ENCODE peak calls at places on chromosome 4, in seven cellular contexts. One of them, this sample, is unnamed.

GRCh38 chr4:1495416-1496115 is 89.3 kb upstream of the NKX1-1 start:
- DNase-seq in CD4-positive, CD25-positive, alpha-beta regulatory T cell: no peak
- DNase-seq in activated naive CD4-positive, alpha-beta T cell treated with anti-CD3 and anti-CD28 coated beads, Interleukin-2, amount 50 U/mL, for 72 hours: no peak
- DNase-seq in fibroblast of mammary gland: no peak
- DNase-seq in omental fat pad: no peak
- DNase-seq in effector memory CD8-positive, alpha-beta T cell: no peak
- DNase-seq in activated gamma-delta T cell: no peak
- DNase-seq in this sample: no peak

GRCh38 chr4:141022221-141022760 is 111.0 kb downstream of the RNF150 start:
- DNase-seq in CD4-positive, CD25-positive, alpha-beta regulatory T cell: no peak
- DNase-seq in activated naive CD4-positive, alpha-beta T cell treated with anti-CD3 and anti-CD28 coated beads, Interleukin-2, amount 50 U/mL, for 72 hours: no peak
- DNase-seq in fibroblast of mammary gland: no peak
- DNase-seq in omental fat pad: no peak
- DNase-seq in effector memory CD8-positive, alpha-beta T cell: no peak
- DNase-seq in activated gamma-delta T cell: no peak
- DNase-seq in this sample: no peak

GRCh38 chr4:173505924-173506779 is 23.9 kb downstream of the HAND2 start:
- DNase-seq in CD4-positive, CD25-positive, alpha-beta regulatory T cell: no peak
- DNase-seq in activated naive CD4-positive, alpha-beta T cell treated with anti-CD3 and anti-CD28 coated beads, Interleukin-2, amount 50 U/mL, for 72 hours: peak; percentile 65
- DNase-seq in fibroblast of mammary gland: peak; percentile 70
- DNase-seq in omental fat pad: no peak
- DNase-seq in effector memory CD8-positive, alpha-beta T cell: no peak
- DNase-seq in activated gamma-delta T cell: no peak
- DNase-seq in this sample: no peak

GRCh38 chr4:164648151-164648848 is 105.6 kb upstream of the SMIM31 start:
- DNase-seq in CD4-positive, CD25-positive, alpha-beta regulatory T cell: no peak
- DNase-seq in activated naive CD4-positive, alpha-beta T cell treated with anti-CD3 and anti-CD28 coated beads, Interleukin-2, amount 50 U/mL, for 72 hours: no peak
- DNase-seq in fibroblast of mammary gland: peak; percentile 91
- DNase-seq in omental fat pad: no peak
- DNase-seq in effector memory CD8-positive, alpha-beta T cell: no peak
- DNase-seq in activated gamma-delta T cell: no peak
- DNase-seq in this sample: no peak

GRCh38 chr4:75995727-75996126 is 5.0 kb upstream of the SDAD1 start:
- DNase-seq in CD4-positive, CD25-positive, alpha-beta regulatory T cell: no peak
- DNase-seq in activated naive CD4-positive, alpha-beta T cell treated with anti-CD3 and anti-CD28 coated beads, Interleukin-2, amount 50 U/mL, for 72 hours: peak; percentile 17
- DNase-seq in fibroblast of mammary gland: peak; percentile 66
- DNase-seq in omental fat pad: no peak
- DNase-seq in effector memory CD8-positive, alpha-beta T cell: no peak
- DNase-seq in activated gamma-delta T cell: no peak
- DNase-seq in this sample: no peak

GRCh38 chr4:2285665-2286381 is 23.9 kb upstream of the MXD4 start:
- DNase-seq in CD4-positive, CD25-positive, alpha-beta regulatory T cell: no peak
- DNase-seq in activated naive CD4-positive, alpha-beta T cell treated with anti-CD3 and anti-CD28 coated beads, Interleukin-2, amount 50 U/mL, for 72 hours: no peak
- DNase-seq in fibroblast of mammary gland: no peak
- DNase-seq in omental fat pad: peak; percentile 7
- DNase-seq in effector memory CD8-positive, alpha-beta T cell: no peak
- DNase-seq in activated gamma-delta T cell: no peak
- DNase-seq in this sample: no peak

GRCh38 chr4:165580379-165580905 is 201.6 kb downstream of the CPE start:
- DNase-seq in CD4-positive, CD25-positive, alpha-beta regulatory T cell: no peak
- DNase-seq in activated naive CD4-positive, alpha-beta T cell treated with anti-CD3 and anti-CD28 coated beads, Interleukin-2, amount 50 U/mL, for 72 hours: no peak
- DNase-seq in fibroblast of mammary gland: peak; percentile 99
- DNase-seq in omental fat pad: no peak
- DNase-seq in effector memory CD8-positive, alpha-beta T cell: no peak
- DNase-seq in activated gamma-delta T cell: no peak
- DNase-seq in this sample: no peak

GRCh38 chr4:182862921-182863320 is 54.3 kb downstream of the DCTD start:
- DNase-seq in CD4-positive, CD25-positive, alpha-beta regulatory T cell: no peak
- DNase-seq in activated naive CD4-positive, alpha-beta T cell treated with anti-CD3 and anti-CD28 coated beads, Interleukin-2, amount 50 U/mL, for 72 hours: no peak
- DNase-seq in fibroblast of mammary gland: no peak
- DNase-seq in omental fat pad: no peak
- DNase-seq in effector memory CD8-positive, alpha-beta T cell: no peak
- DNase-seq in activated gamma-delta T cell: no peak
- DNase-seq in this sample: peak; percentile 80

GRCh38 chr4:95151255-95151654 is 393.5 kb downstream of the BMPR1B start:
- DNase-seq in CD4-positive, CD25-positive, alpha-beta regulatory T cell: no peak
- DNase-seq in activated naive CD4-positive, alpha-beta T cell treated with anti-CD3 and anti-CD28 coated beads, Interleukin-2, amount 50 U/mL, for 72 hours: no peak
- DNase-seq in fibroblast of mammary gland: no peak
- DNase-seq in omental fat pad: no peak
- DNase-seq in effector memory CD8-positive, alpha-beta T cell: no peak
- DNase-seq in activated gamma-delta T cell: no peak
- DNase-seq in this sample: no peak

GRCh38 chr4:99763635-99764101 is 53.0 kb upstream of the DAPP1 start:
- DNase-seq in CD4-positive, CD25-positive, alpha-beta regulatory T cell: no peak
- DNase-seq in activated naive CD4-positive, alpha-beta T cell treated with anti-CD3 and anti-CD28 coated beads, Interleukin-2, amount 50 U/mL, for 72 hours: peak; percentile 12
- DNase-seq in fibroblast of mammary gland: peak; percentile 99
- DNase-seq in omental fat pad: no peak
- DNase-seq in effector memory CD8-positive, alpha-beta T cell: no peak
- DNase-seq in activated gamma-delta T cell: no peak
- DNase-seq in this sample: no peak

GRCh38 chr4:128866691-128867090 is 57.2 kb downstream of the JADE1 start:
- DNase-seq in CD4-positive, CD25-positive, alpha-beta regulatory T cell: no peak
- DNase-seq in activated naive CD4-positive, alpha-beta T cell treated with anti-CD3 and anti-CD28 coated beads, Interleukin-2, amount 50 U/mL, for 72 hours: no peak
- DNase-seq in fibroblast of mammary gland: no peak
- DNase-seq in omental fat pad: no peak
- DNase-seq in effector memory CD8-positive, alpha-beta T cell: no peak
- DNase-seq in activated gamma-delta T cell: no peak
- DNase-seq in this sample: no peak

GRCh38 chr4:109052699-109053656 is 249.5 kb downstream of the COL25A1 start:
- DNase-seq in CD4-positive, CD25-positive, alpha-beta regulatory T cell: no peak
- DNase-seq in activated naive CD4-positive, alpha-beta T cell treated with anti-CD3 and anti-CD28 coated beads, Interleukin-2, amount 50 U/mL, for 72 hours: no peak
- DNase-seq in fibroblast of mammary gland: no peak
- DNase-seq in omental fat pad: no peak
- DNase-seq in effector memory CD8-positive, alpha-beta T cell: no peak
- DNase-seq in activated gamma-delta T cell: no peak
- DNase-seq in this sample: no peak

GRCh38 chr4:38805530-38806145 is 1.0 kb upstream of the TLR1 start:
- DNase-seq in CD4-positive, CD25-positive, alpha-beta regulatory T cell: no peak
- DNase-seq in activated naive CD4-positive, alpha-beta T cell treated with anti-CD3 and anti-CD28 coated beads, Interleukin-2, amount 50 U/mL, for 72 hours: no peak
- DNase-seq in fibroblast of mammary gland: peak; percentile 17
- DNase-seq in omental fat pad: no peak
- DNase-seq in effector memory CD8-positive, alpha-beta T cell: no peak
- DNase-seq in activated gamma-delta T cell: no peak
- DNase-seq in this sample: no peak

GRCh38 chr4:74555231-74555630 is 110.3 kb downstream of the AREG start:
- DNase-seq in CD4-positive, CD25-positive, alpha-beta regulatory T cell: no peak
- DNase-seq in activated naive CD4-positive, alpha-beta T cell treated with anti-CD3 and anti-CD28 coated beads, Interleukin-2, amount 50 U/mL, for 72 hours: no peak
- DNase-seq in fibroblast of mammary gland: peak; percentile 48
- DNase-seq in omental fat pad: no peak
- DNase-seq in effector memory CD8-positive, alpha-beta T cell: no peak
- DNase-seq in activated gamma-delta T cell: no peak
- DNase-seq in this sample: no peak

GRCh38 chr4:123102897-123103489 is 180.6 kb upstream of the NUDT6 start:
- DNase-seq in CD4-positive, CD25-positive, alpha-beta regulatory T cell: no peak
- DNase-seq in activated naive CD4-positive, alpha-beta T cell treated with anti-CD3 and anti-CD28 coated beads, Interleukin-2, amount 50 U/mL, for 72 hours: no peak
- DNase-seq in fibroblast of mammary gland: peak; percentile 70
- DNase-seq in omental fat pad: no peak
- DNase-seq in effector memory CD8-positive, alpha-beta T cell: no peak
- DNase-seq in activated gamma-delta T cell: no peak
- DNase-seq in this sample: no peak

GRCh38 chr4:89055157-89056080 is 1.6 kb downstream of the FAM13A start:
- DNase-seq in CD4-positive, CD25-positive, alpha-beta regulatory T cell: no peak
- DNase-seq in activated naive CD4-positive, alpha-beta T cell treated with anti-CD3 and anti-CD28 coated beads, Interleukin-2, amount 50 U/mL, for 72 hours: no peak
- DNase-seq in fibroblast of mammary gland: peak; percentile 10
- DNase-seq in omental fat pad: no peak
- DNase-seq in effector memory CD8-positive, alpha-beta T cell: no peak
- DNase-seq in activated gamma-delta T cell: no peak
- DNase-seq in this sample: no peak

GRCh38 chr4:172099376-172099775 is 286.2 kb downstream of the GALNTL6 start:
- DNase-seq in CD4-positive, CD25-positive, alpha-beta regulatory T cell: no peak
- DNase-seq in activated naive CD4-positive, alpha-beta T cell treated with anti-CD3 and anti-CD28 coated beads, Interleukin-2, amount 50 U/mL, for 72 hours: no peak
- DNase-seq in fibroblast of mammary gland: no peak
- DNase-seq in omental fat pad: no peak
- DNase-seq in effector memory CD8-positive, alpha-beta T cell: no peak
- DNase-seq in activated gamma-delta T cell: no peak
- DNase-seq in this sample: no peak

GRCh38 chr4:110808371-110808878 is 185.5 kb upstream of the PITX2 start:
- DNase-seq in CD4-positive, CD25-positive, alpha-beta regulatory T cell: no peak
- DNase-seq in activated naive CD4-positive, alpha-beta T cell treated with anti-CD3 and anti-CD28 coated beads, Interleukin-2, amount 50 U/mL, for 72 hours: no peak
- DNase-seq in fibroblast of mammary gland: peak; percentile 40
- DNase-seq in omental fat pad: no peak
- DNase-seq in effector memory CD8-positive, alpha-beta T cell: no peak
- DNase-seq in activated gamma-delta T cell: no peak
- DNase-seq in this sample: no peak

GRCh38 chr4:117478702-117479101 is 393.3 kb upstream of the TRAM1L1 start:
- DNase-seq in CD4-positive, CD25-positive, alpha-beta regulatory T cell: no peak
- DNase-seq in activated naive CD4-positive, alpha-beta T cell treated with anti-CD3 and anti-CD28 coated beads, Interleukin-2, amount 50 U/mL, for 72 hours: no peak
- DNase-seq in fibroblast of mammary gland: no peak
- DNase-seq in omental fat pad: no peak
- DNase-seq in effector memory CD8-positive, alpha-beta T cell: no peak
- DNase-seq in activated gamma-delta T cell: no peak
- DNase-seq in this sample: no peak

GRCh38 chr4:6335040-6335590 is 65.5 kb downstream of the WFS1 start:
- DNase-seq in CD4-positive, CD25-positive, alpha-beta regulatory T cell: no peak
- DNase-seq in activated naive CD4-positive, alpha-beta T cell treated with anti-CD3 and anti-CD28 coated beads, Interleukin-2, amount 50 U/mL, for 72 hours: no peak
- DNase-seq in fibroblast of mammary gland: no peak
- DNase-seq in omental fat pad: no peak
- DNase-seq in effector memory CD8-positive, alpha-beta T cell: no peak
- DNase-seq in activated gamma-delta T cell: no peak
- DNase-seq in this sample: no peak

GRCh38 chr4:75715105-75715799 is 9.1 kb upstream of the USO1 start:
- DNase-seq in CD4-positive, CD25-positive, alpha-beta regulatory T cell: no peak
- DNase-seq in activated naive CD4-positive, alpha-beta T cell treated with anti-CD3 and anti-CD28 coated beads, Interleukin-2, amount 50 U/mL, for 72 hours: no peak
- DNase-seq in fibroblast of mammary gland: peak; percentile 72
- DNase-seq in omental fat pad: no peak
- DNase-seq in effector memory CD8-positive, alpha-beta T cell: no peak
- DNase-seq in activated gamma-delta T cell: no peak
- DNase-seq in this sample: no peak

GRCh38 chr4:60579335-60579734 is 620.8 kb upstream of the ADGRL3 start:
- DNase-seq in CD4-positive, CD25-positive, alpha-beta regulatory T cell: no peak
- DNase-seq in activated naive CD4-positive, alpha-beta T cell treated with anti-CD3 and anti-CD28 coated beads, Interleukin-2, amount 50 U/mL, for 72 hours: no peak
- DNase-seq in fibroblast of mammary gland: no peak
- DNase-seq in omental fat pad: no peak
- DNase-seq in effector memory CD8-positive, alpha-beta T cell: no peak
- DNase-seq in activated gamma-delta T cell: no peak
- DNase-seq in this sample: no peak

GRCh38 chr4:790466-790820 is 35.5 kb downstream of the CPLX1 start:
- DNase-seq in CD4-positive, CD25-positive, alpha-beta regulatory T cell: no peak
- DNase-seq in activated naive CD4-positive, alpha-beta T cell treated with anti-CD3 and anti-CD28 coated beads, Interleukin-2, amount 50 U/mL, for 72 hours: no peak
- DNase-seq in fibroblast of mammary gland: no peak
- DNase-seq in omental fat pad: no peak
- DNase-seq in effector memory CD8-positive, alpha-beta T cell: no peak
- DNase-seq in activated gamma-delta T cell: no peak
- DNase-seq in this sample: no peak

This sample was measured in left lobe of liver.